ENCODE peak calls at places on chromosomes 1 and 21, in four cellular contexts. One of them, this sample, is unnamed.

GRCh38 chr1:117942293-117942692 is 12.8 kb downstream of the WDR3 start:
- DNase-seq in body of pancreas: no peak
- DNase-seq in left lung: no peak
- DNase-seq in MM.1S: no peak
- DNase-seq in this sample: no peak

GRCh38 chr1:57831624-57832023 is 407.8 kb upstream of the DAB1 start:
- DNase-seq in body of pancreas: no peak
- DNase-seq in left lung: no peak
- DNase-seq in MM.1S: no peak
- DNase-seq in this sample: no peak

GRCh38 chr1:20666804-20667203 is 5.6 kb upstream of the DDOST start:
- DNase-seq in body of pancreas: no peak
- DNase-seq in left lung: no peak
- DNase-seq in MM.1S: peak; percentile 19
- DNase-seq in this sample: no peak

GRCh38 chr1:2585318-2586092 is 1.1 kb upstream of the PRXL2B start:
- DNase-seq in body of pancreas: peak; percentile 66
- DNase-seq in left lung: peak; percentile 81
- DNase-seq in MM.1S: peak; percentile 68
- DNase-seq in this sample: no peak

GRCh38 chr1:201849372-201850052 is 20.6 kb downstream of the IPO9 start:
- DNase-seq in body of pancreas: no peak
- DNase-seq in left lung: no peak
- DNase-seq in MM.1S: no peak
- DNase-seq in this sample: no peak

GRCh38 chr1:241957692-241958494 is at the start of gene BECN2:
- DNase-seq in body of pancreas: no peak
- DNase-seq in left lung: no peak
- DNase-seq in MM.1S: no peak
- DNase-seq in this sample: no peak

GRCh38 chr1:152860129-152860528 is 333 bp downstream of the LCE7A start:
- DNase-seq in body of pancreas: no peak
- DNase-seq in left lung: no peak
- DNase-seq in MM.1S: no peak
- DNase-seq in this sample: no peak

GRCh38 chr1:53073899-53074311 is 11.9 kb downstream of the PODN start:
- DNase-seq in body of pancreas: peak; percentile 4
- DNase-seq in left lung: no peak
- DNase-seq in MM.1S: no peak
- DNase-seq in this sample: no peak

GRCh38 chr1:162456324-162456723 is 41.3 kb upstream of the UHMK1 start:
- DNase-seq in body of pancreas: no peak
- DNase-seq in left lung: no peak
- DNase-seq in MM.1S: no peak
- DNase-seq in this sample: no peak

GRCh38 chr21:43921979-43922945 is 57.2 kb downstream of the AGPAT3 start:
- DNase-seq in body of pancreas: no peak
- DNase-seq in left lung: no peak
- DNase-seq in MM.1S: no peak
- DNase-seq in this sample: no peak

GRCh38 chr1:154694995-154695394 is 87.0 kb upstream of the ADAR start:
- DNase-seq in body of pancreas: no peak
- DNase-seq in left lung: no peak
- DNase-seq in MM.1S: no peak
- DNase-seq in this sample: no peak

GRCh38 chr1:153805042-153805745 is 30.0 kb downstream of the SLC27A3 start:
- DNase-seq in body of pancreas: peak; percentile 27
- DNase-seq in left lung: peak; percentile 70
- DNase-seq in MM.1S: peak; percentile 96
- DNase-seq in this sample: no peak

GRCh38 chr1:29416825-29417557 is 180.7 kb downstream of the PTPRU start:
- DNase-seq in body of pancreas: no peak
- DNase-seq in left lung: no peak
- DNase-seq in MM.1S: no peak
- DNase-seq in this sample: no peak

GRCh38 chr21:16775056-16775455 is 737.8 kb upstream of the CXADR start:
- DNase-seq in body of pancreas: peak; percentile 15
- DNase-seq in left lung: no peak
- DNase-seq in MM.1S: no peak
- DNase-seq in this sample: no peak

GRCh38 chr1:20349561-20349960 is 58.9 kb downstream of the VWA5B1 start:
- DNase-seq in body of pancreas: no peak
- DNase-seq in left lung: no peak
- DNase-seq in MM.1S: no peak
- DNase-seq in this sample: no peak

GRCh38 chr1:55559111-55559510 is 343.9 kb upstream of the USP24 start:
- DNase-seq in body of pancreas: no peak
- DNase-seq in left lung: no peak
- DNase-seq in MM.1S: no peak
- DNase-seq in this sample: no peak

GRCh38 chr1:201190005-201190404 is 619 bp upstream of the IGFN1 start:
- DNase-seq in body of pancreas: no peak
- DNase-seq in left lung: no peak
- DNase-seq in MM.1S: no peak
- DNase-seq in this sample: no peak

GRCh38 chr1:91513160-91513559 is 12.5 kb downstream of the CDC7 start:
- DNase-seq in body of pancreas: no peak
- DNase-seq in left lung: no peak
- DNase-seq in MM.1S: no peak
- DNase-seq in this sample: no peak

GRCh38 chr1:59081795-59082194 is 215.1 kb upstream of the FGGY start:
- DNase-seq in body of pancreas: no peak
- DNase-seq in left lung: no peak
- DNase-seq in MM.1S: no peak
- DNase-seq in this sample: no peak

GRCh38 chr1:234611153-234611798 is 1.3 kb upstream of the IRF2BP2 start:
- DNase-seq in body of pancreas: no peak
- DNase-seq in left lung: no peak
- DNase-seq in MM.1S: peak; percentile 94
- DNase-seq in this sample: no peak

GRCh38 chr1:189696297-189696696 is 781.4 kb downstream of the BRINP3 start:
- DNase-seq in body of pancreas: no peak
- DNase-seq in left lung: no peak
- DNase-seq in MM.1S: no peak
- DNase-seq in this sample: no peak

GRCh38 chr1:38815903-38816627 is 43.5 kb downstream of the RRAGC start:
- DNase-seq in body of pancreas: no peak
- DNase-seq in left lung: no peak
- DNase-seq in MM.1S: peak; percentile 77
- DNase-seq in this sample: no peak

GRCh38 chr21:33238565-33239255 is 9.0 kb downstream of the IFNAR2 start:
- DNase-seq in body of pancreas: no peak
- DNase-seq in left lung: no peak
- DNase-seq in MM.1S: peak; percentile 85
- DNase-seq in this sample: no peak

GRCh38 chr21:33237446-33237845 is 7.7 kb downstream of the IFNAR2 start:
- DNase-seq in body of pancreas: no peak
- DNase-seq in left lung: no peak
- DNase-seq in MM.1S: peak; percentile 26
- DNase-seq in this sample: no peak

GRCh38 chr21:33236013-33236686 is 6.4 kb downstream of the IFNAR2 start:
- DNase-seq in body of pancreas: no peak
- DNase-seq in left lung: no peak
- DNase-seq in MM.1S: no peak
- DNase-seq in this sample: no peak

GRCh38 chr21:33238146-33238545 is 8.4 kb downstream of the IFNAR2 start:
- DNase-seq in body of pancreas: no peak
- DNase-seq in left lung: no peak
- DNase-seq in MM.1S: peak; percentile 60
- DNase-seq in this sample: no peak

DNA sequence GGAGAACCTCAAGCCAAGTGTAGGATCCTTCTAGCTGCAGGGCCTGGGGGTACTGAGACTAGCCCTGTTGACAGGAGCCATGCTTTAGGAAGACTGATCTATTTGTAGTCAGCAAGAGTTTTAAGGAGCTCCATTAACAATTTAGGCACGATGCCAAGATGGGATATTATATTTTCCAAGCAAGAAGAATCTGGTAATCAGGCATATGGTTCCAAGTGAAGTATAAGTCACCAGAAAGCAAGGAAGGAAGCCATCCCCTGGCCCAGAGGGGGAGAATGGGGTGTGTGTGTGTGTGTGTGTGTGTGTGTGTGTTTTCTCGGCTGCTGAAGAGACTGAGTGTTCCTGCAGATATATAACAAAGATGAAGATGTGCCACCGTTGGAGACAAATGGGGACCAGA is 7.1 kb downstream of the IFNAR2 start:
- DNase-seq in body of pancreas: no peak
- DNase-seq in left lung: no peak
- DNase-seq in MM.1S: no peak
- DNase-seq in this sample: no peak
- H3K27ac ChIP-seq in body of pancreas: no peak overlapping the region
- H3K27ac ChIP-seq in left lung: no peak overlapping the region
- H3K27ac ChIP-seq in MM.1S: peak overlapping the region; percentile 90
- H3K27ac ChIP-seq in this sample: no peak overlapping the region

DNA sequence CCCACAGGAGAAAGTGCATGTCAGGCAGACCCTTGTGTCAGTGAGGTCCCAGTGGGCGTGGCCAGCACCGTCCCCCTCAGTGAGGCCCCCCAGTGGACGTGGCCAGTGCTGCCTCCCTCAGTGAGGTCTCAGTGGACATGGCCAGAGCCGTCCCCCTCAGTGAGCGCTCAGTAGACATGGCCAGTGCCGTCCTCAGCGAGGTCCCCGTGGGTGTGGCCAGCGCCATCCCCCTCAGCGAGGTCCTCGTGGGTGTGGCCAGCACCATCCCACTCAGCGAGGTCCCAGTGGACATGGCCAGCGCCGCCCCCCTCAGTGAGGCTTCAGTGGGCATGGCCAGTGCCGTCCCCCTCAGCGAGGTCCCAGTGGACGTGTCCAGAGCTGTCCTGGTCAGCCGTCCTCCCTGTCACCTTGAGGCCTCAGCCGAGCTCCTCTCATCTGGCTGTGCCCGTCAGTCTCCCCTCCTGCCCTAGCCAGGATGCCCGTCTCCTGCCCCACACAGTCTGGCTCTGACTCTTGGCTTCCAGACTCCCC is 35.5 kb downstream of the PDE9A start:
- DNase-seq in body of pancreas: no peak
- DNase-seq in left lung: no peak
- DNase-seq in MM.1S: no peak
- DNase-seq in this sample: no peak
- H3K27ac ChIP-seq in body of pancreas: no peak overlapping the region
- H3K27ac ChIP-seq in left lung: no peak overlapping the region
- H3K27ac ChIP-seq in MM.1S: no peak overlapping the region
- H3K27ac ChIP-seq in this sample: no peak overlapping the region

DNA sequence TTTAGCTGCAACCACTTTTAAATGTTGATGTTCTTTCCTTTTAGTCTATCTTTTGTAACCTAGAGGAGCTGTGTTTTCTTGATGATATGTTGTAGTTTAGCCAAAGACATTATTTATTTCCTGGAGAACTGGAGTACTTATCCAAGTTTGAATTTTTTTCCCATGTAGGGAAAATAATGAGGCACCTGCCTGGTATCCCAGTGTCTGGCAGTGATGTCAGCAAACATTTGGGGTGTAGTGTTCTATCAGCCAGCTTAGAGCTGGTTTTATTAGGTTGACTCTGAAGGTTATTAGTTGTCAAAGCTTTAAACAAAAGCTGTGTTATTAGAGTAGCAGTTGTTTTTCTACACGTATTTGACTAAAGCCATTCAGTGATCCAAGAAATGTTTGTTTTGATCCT is 3.2 kb downstream of the CTPS1 start:
- DNase-seq in body of pancreas: no peak
- DNase-seq in left lung: no peak
- DNase-seq in MM.1S: no peak
- DNase-seq in this sample: no peak
- H3K27ac ChIP-seq in body of pancreas: no peak overlapping the region
- H3K27ac ChIP-seq in left lung: no peak overlapping the region
- H3K27ac ChIP-seq in MM.1S: no peak overlapping the region
- H3K27ac ChIP-seq in this sample: no peak overlapping the region

GRCh38 chr1:167457936-167458584 is 60.3 kb downstream of the CD247 start:
- DNase-seq in body of pancreas: no peak
- DNase-seq in left lung: no peak
- DNase-seq in MM.1S: no peak
- DNase-seq in this sample: no peak

GRCh38 chr1:167455786-167456446 is 62.4 kb downstream of the CD247 start:
- DNase-seq in body of pancreas: peak; percentile 59
- DNase-seq in left lung: no peak
- DNase-seq in MM.1S: peak; percentile 40
- DNase-seq in this sample: no peak

GRCh38 chr1:167456926-167457325 is 61.4 kb downstream of the CD247 start:
- DNase-seq in body of pancreas: no peak
- DNase-seq in left lung: no peak
- DNase-seq in MM.1S: no peak
- DNase-seq in this sample: no peak

GRCh38 chr1:167454929-167455785 is 63.2 kb downstream of the CD247 start:
- DNase-seq in body of pancreas: peak; percentile 76
- DNase-seq in left lung: peak; percentile 80
- DNase-seq in MM.1S: peak; percentile 87
- DNase-seq in this sample: no peak

GRCh38 chr1:167456500-167456899 is 61.8 kb downstream of the CD247 start:
- DNase-seq in body of pancreas: no peak
- DNase-seq in left lung: no peak
- DNase-seq in MM.1S: no peak
- DNase-seq in this sample: no peak
- H3K27ac ChIP-seq in body of pancreas: peak overlapping the region; percentile 94
- H3K27ac ChIP-seq in left lung: no peak overlapping the region
- H3K27ac ChIP-seq in MM.1S: peak overlapping the region; percentile 65
- H3K27ac ChIP-seq in this sample: no peak overlapping the region